ENCODE peak calls at places on chromosomes 12 and 14, in six cellular contexts. N, T, O, J, H and D are unnamed samples.

GRCh38 chr12:106246891-106247730 is 709 bp downstream of the CKAP4 start:
- DNase-seq in O (peak; percentile 87), N (peak; percentile 59), H (peak; percentile 83), T (peak; percentile 57), J (peak; percentile 55), D (peak; percentile 77)

GRCh38 chr14:75182820-75183219 is 6.4 kb upstream of the TMED10 start:
- DNase-seq in T (no peak), O (no peak), N (no peak), J (peak; percentile 68), H (no peak), D (no peak)

GRCh38 chr12:51028126-51028810 is 2.1 kb upstream of the SLC11A2 start:
- DNase-seq in O (no peak), J (peak; percentile 84), T (peak; percentile 75), N (peak; percentile 21), H (no peak), D (peak; percentile 54)

GRCh38 chr12:124321040-124321481 is 26.2 kb downstream of the RFLNA start:
- DNase-seq in N (peak; percentile 26), O (no peak), H (peak; percentile 76), J (peak; percentile 66), T (peak; percentile 81), D (no peak)

GRCh38 chr12:62730649-62731377 is 204.1 kb downstream of the PPM1H start:
- DNase-seq in T (peak; percentile 38), J (no peak), O (no peak), N (no peak), H (no peak), D (no peak)

GRCh38 chr14:100286484-100287191 is 19.6 kb downstream of the SLC25A29 start:
- DNase-seq in H (no peak), N (no peak), T (no peak), O (peak; percentile 65), J (no peak), D (no peak)

GRCh38 chr12:56029666-56030293 is 8.9 kb downstream of the IKZF4 start:
- DNase-seq in T (peak; percentile 59), J (peak; percentile 64), H (no peak), N (no peak), O (no peak), D (no peak)

GRCh38 chr12:47954467-47955045 is 8.8 kb upstream of the TMEM106C start:
- DNase-seq in T (peak; percentile 14), O (no peak), J (peak; percentile 79), H (no peak), N (no peak), D (no peak)

GRCh38 chr12:62967701-62968100 is 32.8 kb upstream of the PPM1H start:
- DNase-seq in T (no peak), H (no peak), O (no peak), J (no peak), N (no peak), D (no peak)

GRCh38 chr12:50187084-50187900 is 20.1 kb upstream of the CERS5 start:
- DNase-seq in T (no peak), H (no peak), J (no peak), O (no peak), N (no peak), D (no peak)

GRCh38 chr14:90551070-90551704 is 154.4 kb downstream of the CALM1 start:
- DNase-seq in J (no peak), N (no peak), H (no peak), T (no peak), O (no peak), D (no peak)

GRCh38 chr12:96698521-96698920 is 208.5 kb upstream of the NEDD1 start:
- DNase-seq in O (no peak), N (no peak), J (no peak), T (peak; percentile 18), H (no peak), D (no peak)

GRCh38 chr14:21199611-21200570 is 44.0 kb upstream of the OR5AU1 start:
- DNase-seq in O (no peak), N (no peak), H (no peak), J (no peak), T (peak; percentile 32), D (no peak)

GRCh38 chr14:93332032-93332852 is 594 bp downstream of the BTBD7 start:
- DNase-seq in N (peak; percentile 61), O (peak; percentile 73), H (peak; percentile 78), T (peak; percentile 46), J (peak; percentile 63), D (peak; percentile 58)

GRCh38 chr14:103502877-103503276 is 19.8 kb downstream of the CKB start:
- DNase-seq in J (no peak), H (no peak), N (no peak), T (no peak), O (peak; percentile 35), D (no peak)

GRCh38 chr12:89882051-89882450 is 173.4 kb upstream of the ATP2B1 start:
- DNase-seq in H (no peak), T (no peak), J (no peak), O (no peak), N (no peak), D (no peak)

GRCh38 chr14:101881426-101881825 is 82.9 kb upstream of the DYNC1H1 start:
- DNase-seq in O (no peak), N (no peak), H (no peak), J (no peak), T (no peak), D (no peak)

GRCh38 chr14:92651106-92651792 is 97.2 kb downstream of the LGMN start:
- DNase-seq in O (no peak), T (no peak), H (peak; percentile 86), J (no peak), N (no peak), D (peak; percentile 79)

GRCh38 chr12:56252649-56253048 is 5.5 kb downstream of the ANKRD52 start:
- DNase-seq in N (no peak), O (no peak), T (no peak), H (no peak), J (no peak), D (no peak)

GRCh38 chr12:95371571-95371970 is 102.4 kb upstream of the METAP2 start:
- DNase-seq in N (no peak), H (no peak), T (no peak), J (no peak), O (no peak), D (no peak)

GRCh38 chr14:75566321-75566720 is 12.1 kb upstream of the FLVCR2 start:
- DNase-seq in O (no peak), J (no peak), N (no peak), T (peak; percentile 65), H (no peak), D (no peak)

GRCh38 chr12:117134059-117134458 is 34.8 kb upstream of the TESC start:
- DNase-seq in H (no peak), T (no peak), O (no peak), J (no peak), N (no peak), D (no peak)

GRCh38 chr14:22464422-22465142 is 124.4 kb downstream of the DAD1 start:
- DNase-seq in T (no peak), H (no peak), N (no peak), J (no peak), O (no peak), D (no peak)

GRCh38 chr12:78824918-78825317 is 39.7 kb upstream of the SYT1 start:
- DNase-seq in J (no peak), H (no peak), T (peak; percentile 11), O (no peak), N (no peak), D (no peak)

GRCh38 chr12:49750027-49750977 is 8.9 kb downstream of the TMBIM6 start:
- DNase-seq in O (no peak), H (no peak), T (peak; percentile 12), J (no peak), N (no peak), D (no peak)

GRCh38 chr12:9115731-9116689 is at the start of gene A2M:
- DNase-seq in O (no peak), N (no peak), T (no peak), J (no peak), H (no peak), D (no peak)

GRCh38 chr12:116559330-116560080 is at the start of gene MAP1LC3B2:
- DNase-seq in O (peak; percentile 74), N (no peak), J (peak; percentile 94), T (peak; percentile 74), H (peak; percentile 75), D (peak; percentile 92)

GRCh38 chr12:79329933-79330332 is 360.8 kb downstream of the PAWR start:
- DNase-seq in T (peak; percentile 9), N (no peak), O (no peak), H (no peak), J (no peak), D (no peak)

GRCh38 chr14:47539065-47539464 is 136.3 kb downstream of the MDGA2 start:
- DNase-seq in T (peak; percentile 43), J (no peak), O (no peak), H (no peak), N (no peak), D (no peak)

GRCh38 chr14:73785336-73785833 is 66.2 kb upstream of the PTGR2 start:
- DNase-seq in T (peak; percentile 79), J (no peak), O (no peak), H (no peak), N (peak; percentile 70), D (peak; percentile 49)

GRCh38 chr14:106501898-106502297 is 975.5 kb downstream of the TMEM121 start:
- DNase-seq in J (no peak), T (no peak), O (no peak), N (no peak), H (no peak), D (no peak)

GRCh38 chr14:106500571-106500970 is 974.2 kb downstream of the TMEM121 start:
- DNase-seq in N (no peak), J (no peak), O (no peak), H (no peak), T (no peak), D (no peak)
- H3K9me3 ChIP-seq in N (no peaks in the 10 kb centered on the region), J (no peaks in the 10 kb centered on the region), O (no peaks in the 10 kb centered on the region), H (no peaks in the 10 kb centered on the region), T (peaks cover 8% of the 10 kb centered on the region), D (no peaks in the 10 kb centered on the region)

GRCh38 chr14:76863724-76864407 is 37.7 kb downstream of the LRRC74A start:
- DNase-seq in O (no peak), N (no peak), H (peak; percentile 80), T (no peak), J (peak; percentile 54), D (no peak)
- H3K4me3 ChIP-seq in O (no peak overlapping the region), N (no peak overlapping the region), H (peak overlapping the region; percentile 47), T (no peak overlapping the region), J (no peak overlapping the region), D (no peak overlapping the region)

DNA sequence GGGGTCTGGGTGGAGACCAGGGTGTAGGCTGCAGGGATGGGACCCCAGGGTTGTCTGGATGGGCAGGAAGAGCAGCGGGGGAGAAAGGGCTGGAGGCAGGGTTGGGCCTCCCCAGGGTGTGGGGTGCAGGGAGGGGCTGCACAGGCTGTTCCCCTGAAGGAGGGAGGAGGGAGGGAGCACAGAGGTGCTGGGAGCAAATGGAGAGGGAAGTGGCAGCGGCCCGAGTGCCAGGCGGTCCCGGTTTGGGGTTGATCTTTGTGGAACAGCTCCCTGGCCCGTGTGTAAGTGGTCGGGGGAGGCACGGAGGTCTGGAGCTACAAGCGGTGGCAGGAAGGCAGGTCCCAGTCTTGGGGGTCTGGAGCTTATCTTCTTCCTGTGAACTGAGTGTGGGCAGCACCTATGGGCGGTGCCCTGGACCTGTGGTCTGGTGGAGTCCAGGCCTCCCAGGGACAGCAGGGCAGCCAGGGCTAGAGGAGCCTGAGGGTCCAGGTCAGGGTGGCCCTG is 391.6 kb downstream of the TMEM121 start:
- DNase-seq in J (no peak), T (no peak), H (peak; percentile 32), O (peak; percentile 33), N (no peak), D (peak; percentile 26)
- H3K9me3 ChIP-seq in J (no peaks in the 10 kb centered on the region), T (no peaks in the 10 kb centered on the region), H (peaks cover 6% of the 10 kb centered on the region), O (no peaks in the 10 kb centered on the region), N (no peaks in the 10 kb centered on the region), D (no peaks in the 10 kb centered on the region)

DNA sequence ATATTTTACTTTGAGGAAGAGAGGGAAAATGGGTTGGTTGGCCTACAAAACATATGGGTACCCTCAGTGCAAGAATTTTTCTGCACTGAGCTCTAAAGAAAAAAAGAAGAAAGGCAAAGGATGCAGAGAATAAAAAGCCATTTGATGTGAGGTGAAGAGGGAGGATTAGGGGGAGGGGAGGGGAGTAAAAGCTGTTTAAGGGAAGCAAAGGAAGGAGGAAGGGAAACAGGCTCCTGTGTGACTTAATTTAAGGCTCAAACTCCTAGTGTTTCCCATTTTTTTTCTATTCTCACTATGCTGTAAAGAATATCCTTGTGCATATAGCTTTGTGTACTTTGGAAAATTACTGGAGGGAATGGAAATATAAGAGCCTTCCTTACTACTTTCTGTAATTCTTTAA is 78.7 kb downstream of the NKX2-1 start:
- DNase-seq in J (no peak), N (no peak), O (no peak), T (no peak), H (no peak), D (no peak)
- H3K4me3 ChIP-seq in J (no peak overlapping the region), N (no peak overlapping the region), O (no peak overlapping the region), T (no peak overlapping the region), H (no peak overlapping the region), D (no peak overlapping the region)